ENCODE peak calls at places on chromosomes 12 and 14, in eight cellular contexts. W is AG04450, H is IMR-90, F is psoas muscle, D is tibial artery, Y is endodermal cell, E is transverse colon, Z is mammary epithelial cell. C is an unnamed sample. For H3K9me3, the result is how much of the 10 kb centered on the place peaks cover.

GRCh38 chr14:38056270-38056669 is 151.4 kb upstream of the SSTR1 start:
- DNase-seq in W (no peak), H (no peak), F (no peak), D (no peak), Y (peak), E (no peak), Z (no peak), C (no peak)

GRCh38 chr14:21476526-21476924 is 234 bp downstream of the RAB2B start:
- DNase-seq in W (no peak), H (no peak), F (peak), D (no peak), Y (no peak), E (peak), Z (peak), C (peak)

GRCh38 chr12:48861111-48861510 is 4.6 kb downstream of the RND1 start:
- DNase-seq in W (no peak), H (no peak), F (no peak), D (no peak), Y (no peak), E (no peak), Z (peak), C (no peak)

GRCh38 chr12:117393656-117394055 is 32.2 kb upstream of the NOS1 start:
- DNase-seq in W (no peak), H (no peak), F (no peak), D (no peak), Y (no peak), E (no peak), Z (no peak), C (no peak)

GRCh38 chr12:109246221-109246620 is 62.9 kb downstream of the FOXN4 start:
- DNase-seq in W (no peak), H (no peak), F (no peak), D (no peak), Y (no peak), E (no peak), Z (no peak), C (no peak)

GRCh38 chr12:11954181-11954580 is 116.6 kb upstream of the BCL2L14 start:
- DNase-seq in W (no peak), H (no peak), F (no peak), D (no peak), Y (no peak), E (no peak), Z (no peak), C (no peak)

GRCh38 chr14:103315368-103315911 is 18.6 kb upstream of the EIF5 start:
- DNase-seq in W (peak), H (peak), F (peak), D (peak), Y (no peak), E (no peak), Z (peak), C (no peak)

GRCh38 chr14:104094709-104095425 is 9.4 kb downstream of the ASPG start:
- DNase-seq in W (no peak), H (no peak), F (peak), D (no peak), Y (peak), E (peak), Z (peak), C (peak)

GRCh38 chr14:49853158-49853477 is 530 bp upstream of the NEMF start:
- DNase-seq in W (no peak), H (no peak), F (no peak), D (no peak), Y (no peak), E (no peak), Z (no peak), C (no peak)

GRCh38 chr12:34598851-34599529 is 576.7 kb downstream of the ALG10 start:
- DNase-seq in W (no peak), H (no peak), F (no peak), D (no peak), Y (peak), E (no peak), Z (no peak), C (no peak)

GRCh38 chr12:34599530-34600513 is 577.5 kb downstream of the ALG10 start:
- DNase-seq in W (no peak), H (no peak), F (no peak), D (no peak), Y (peak), E (no peak), Z (no peak), C (no peak)

GRCh38 chr12:34595749-34596733 is 573.7 kb downstream of the ALG10 start:
- DNase-seq in W (no peak), H (no peak), F (no peak), D (no peak), Y (no peak), E (peak), Z (no peak), C (peak)

GRCh38 chr12:34597548-34598351 is 575.5 kb downstream of the ALG10 start:
- DNase-seq in W (no peak), H (no peak), F (no peak), D (no peak), Y (no peak), E (peak), Z (no peak), C (no peak)

DNA sequence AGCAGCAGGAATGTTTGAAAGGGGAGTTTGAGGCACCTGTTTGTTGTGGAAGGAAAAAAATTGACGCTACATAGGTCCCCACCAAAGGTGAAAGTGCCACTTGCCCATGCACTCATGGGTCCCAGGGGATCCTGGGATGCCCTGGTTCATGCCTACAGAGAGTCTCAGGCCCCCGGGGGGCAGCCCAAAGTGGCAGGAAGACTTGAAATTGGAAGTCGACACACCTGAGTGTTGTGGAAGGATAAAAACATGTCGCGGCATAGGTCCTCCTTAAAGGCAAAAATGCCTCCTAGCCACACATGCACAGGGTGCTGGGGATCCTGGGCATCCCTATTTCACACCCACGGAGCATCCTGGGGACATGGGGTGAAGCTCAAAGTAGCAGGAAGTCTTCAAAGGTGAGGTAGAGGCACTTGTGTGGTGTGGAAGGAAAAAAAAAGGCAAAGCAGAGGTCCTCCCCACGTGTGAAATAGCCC is 576.1 kb downstream of the ALG10 start:
- DNase-seq in W (no peak), H (no peak), F (no peak), D (no peak), Y (no peak), E (no peak), Z (no peak), C (no peak)
- H3K9me3 ChIP-seq in W (half or more), H (half or more), F (under half), D (half or more), Y (half or more), E (half or more), Z (half or more), C (under half)

DNA sequence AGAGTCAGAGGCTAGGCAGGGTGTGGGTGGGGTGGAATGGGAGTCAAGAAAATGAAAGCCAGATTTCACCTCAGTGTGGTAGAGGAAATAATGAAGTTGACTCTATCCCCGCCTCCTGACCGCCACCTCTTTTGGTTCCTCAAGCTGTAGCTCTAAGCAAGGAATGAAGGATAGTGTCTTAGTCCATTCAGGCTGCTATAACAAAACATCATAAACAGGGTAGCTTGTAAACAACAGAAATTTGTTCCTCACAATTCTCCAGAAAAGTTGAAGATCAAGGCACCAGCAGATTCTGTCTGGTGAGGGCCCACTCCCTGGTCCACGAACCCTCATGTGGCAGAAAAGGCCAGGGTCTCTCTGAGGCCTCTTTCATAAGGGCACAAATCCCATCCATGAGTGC is 109.1 kb upstream of the AMN1 start:
- DNase-seq in W (no peak), H (no peak), F (no peak), D (no peak), Y (no peak), E (no peak), Z (no peak), C (no peak)
- H3K9me3 ChIP-seq in W (under half), H (under half), F (under half), D (under half), Y (under half), E (under half), Z (under half), C (under half)

GRCh38 chr14:76759589-76759988 is 1.7 kb upstream of the VASH1 start:
- DNase-seq in W (no peak), H (no peak), F (no peak), D (no peak), Y (peak), E (no peak), Z (no peak), C (no peak)

GRCh38 chr14:76755610-76756390 is 5.5 kb upstream of the VASH1 start:
- DNase-seq in W (no peak), H (no peak), F (no peak), D (no peak), Y (no peak), E (no peak), Z (no peak), C (no peak)

GRCh38 chr14:76754586-76754985 is 6.7 kb upstream of the VASH1 start:
- DNase-seq in W (no peak), H (no peak), F (no peak), D (no peak), Y (no peak), E (no peak), Z (no peak), C (no peak)

GRCh38 chr14:76752744-76753143 is 8.5 kb upstream of the VASH1 start:
- DNase-seq in W (no peak), H (no peak), F (no peak), D (no peak), Y (no peak), E (no peak), Z (no peak), C (no peak)

DNA sequence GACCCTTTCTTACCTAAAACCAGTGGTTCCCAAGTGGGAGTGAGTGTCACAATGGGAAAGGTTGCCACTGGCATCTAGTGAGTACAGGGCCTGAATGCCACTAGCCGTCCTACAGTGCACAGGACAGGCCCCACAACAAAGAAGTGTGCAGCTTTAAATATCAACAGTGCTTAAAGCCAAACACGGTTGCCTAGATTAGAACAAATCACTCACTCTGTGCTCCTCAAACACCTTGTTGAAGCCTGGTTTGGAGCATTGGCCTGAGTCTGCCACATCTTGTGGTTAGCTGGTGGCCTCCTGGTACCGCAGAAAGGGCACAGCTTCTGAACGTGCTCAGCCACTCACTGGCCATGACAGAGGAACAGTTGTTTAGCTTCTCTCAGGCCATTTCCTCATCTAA is 7.5 kb upstream of the VASH1 start:
- DNase-seq in W (no peak), H (no peak), F (no peak), D (no peak), Y (no peak), E (no peak), Z (no peak), C (no peak)
- H3K9me3 ChIP-seq in W (under half), H (under half), F (under half), D (under half), Y (under half), E (under half), Z (under half), C (under half)

GRCh38 chr12:34342048-34342447 is 319.8 kb downstream of the ALG10 start:
- DNase-seq in W (no peak), H (no peak), F (no peak), D (no peak), Y (no peak), E (no peak), Z (no peak), C (no peak)

GRCh38 chr12:34341362-34341733 is 319.1 kb downstream of the ALG10 start:
- DNase-seq in W (no peak), H (no peak), F (no peak), D (no peak), Y (no peak), E (no peak), Z (no peak), C (no peak)

GRCh38 chr12:34343766-34344165 is 321.5 kb downstream of the ALG10 start:
- DNase-seq in W (no peak), H (no peak), F (no peak), D (no peak), Y (no peak), E (no peak), Z (no peak), C (no peak)

GRCh38 chr12:34344851-34345522 is 322.7 kb downstream of the ALG10 start:
- DNase-seq in W (no peak), H (no peak), F (no peak), D (no peak), Y (no peak), E (no peak), Z (no peak), C (no peak)

GRCh38 chr12:34343345-34343744 is 321.0 kb downstream of the ALG10 start:
- DNase-seq in W (no peak), H (no peak), F (no peak), D (no peak), Y (no peak), E (no peak), Z (no peak), C (no peak)
- H3K9me3 ChIP-seq in W (half or more), H (under half), F (under half), D (half or more), Y (under half), E (under half), Z (under half), C (half or more)